ENCODE peak calls at places on chromosomes 11 and 22, in ten cellular contexts. O is AG10803, U is H7, G is fibroblast of lung, Q is adrenal gland, B is kidney epithelial cell, F is GM06990, M is right lobe of liver, J is endothelial cell of umbilical vein, Y is cardiac muscle cell. R is an unnamed sample.

GRCh38 chr11:18383388-18384156 is 10.8 kb upstream of the LDHA start:
- DNase-seq in O (peak; percentile 99), F (peak; percentile 66), G (peak; percentile 98), M (peak; percentile 67), Q (peak; percentile 96), Y (peak; percentile 69), B (peak; percentile 98), J (peak; percentile 71), U (peak; percentile 25), R (peak; percentile 99)

GRCh38 chr11:114280696-114281095 is 15.5 kb upstream of the NNMT start:
- DNase-seq in O (peak; percentile 96), Q (peak; percentile 53), B (peak; percentile 57), M (peak; percentile 83), J (peak; percentile 90), G (peak; percentile 90), U (peak; percentile 86), Y (peak; percentile 84), F (no peak), R (peak; percentile 65)

GRCh38 chr11:124868322-124869274 is 3.4 kb downstream of the ROBO3 start:
- DNase-seq in Y (no peak), Q (no peak), O (no peak), B (no peak), G (no peak), J (no peak), M (peak; percentile 51), F (no peak), U (peak; percentile 71), R (no peak)

GRCh38 chr22:23055448-23056179 is 14.7 kb upstream of the GNAZ start:
- DNase-seq in F (no peak), J (no peak), M (no peak), Q (no peak), Y (no peak), O (no peak), G (no peak), U (peak; percentile 4), B (no peak), R (no peak)

GRCh38 chr11:61654397-61654829 is 25.8 kb upstream of the DAGLA start:
- DNase-seq in O (no peak), M (no peak), J (no peak), U (peak; percentile 45), G (no peak), B (no peak), Y (no peak), F (no peak), Q (peak; percentile 61), R (no peak)

GRCh38 chr22:41862530-41863266 is 29.8 kb downstream of the SREBF2 start:
- DNase-seq in J (no peak), M (no peak), Q (no peak), G (peak; percentile 51), O (peak; percentile 12), F (peak; percentile 72), U (no peak), B (no peak), Y (peak; percentile 21), R (no peak)

GRCh38 chr11:120890921-120891320 is 133.0 kb upstream of the TBCEL start:
- DNase-seq in Y (no peak), U (no peak), J (no peak), G (no peak), O (no peak), M (no peak), B (no peak), F (no peak), Q (no peak), R (no peak)

GRCh38 chr11:95512682-95513081 is 276.9 kb downstream of the FAM76B start:
- DNase-seq in J (peak; percentile 41), F (no peak), G (peak; percentile 90), O (peak; percentile 94), B (no peak), Q (peak; percentile 89), M (peak; percentile 52), U (no peak), Y (no peak), R (peak; percentile 93)

GRCh38 chr11:44574620-44575287 is 9.3 kb downstream of the CD82 start:
- DNase-seq in G (peak; percentile 98), F (no peak), Q (no peak), J (no peak), O (peak; percentile 98), U (peak; percentile 23), B (peak; percentile 91), M (peak; percentile 20), Y (no peak), R (peak; percentile 92)

GRCh38 chr22:26359156-26359555 is 69.9 kb upstream of the ASPHD2 start:
- DNase-seq in G (no peak), O (no peak), J (no peak), Q (no peak), F (no peak), U (no peak), M (no peak), B (no peak), Y (no peak), R (no peak)

GRCh38 chr11:37089439-37089838 is 491.4 kb upstream of the RAG2 start:
- DNase-seq in M (no peak), Y (no peak), J (no peak), O (no peak), G (no peak), F (no peak), B (no peak), U (no peak), Q (no peak), R (no peak)

GRCh38 chr11:130600616-130601015 is 152.2 kb downstream of the ADAMTS15 start:
- DNase-seq in G (no peak), U (no peak), Q (no peak), J (no peak), F (no peak), M (no peak), O (no peak), Y (no peak), B (no peak), R (no peak)
- H3K4me3 ChIP-seq in G (no peak overlapping the region), U (no peak overlapping the region), Q (no peak overlapping the region), J (no peak overlapping the region), F (no peak overlapping the region), M (no peak overlapping the region), O (no peak overlapping the region), Y (no peak overlapping the region), B (no peak overlapping the region), R (no peak overlapping the region)

GRCh38 chr22:29205598-29206371 is at the start of gene EMID1:
- DNase-seq in U (peak; percentile 93), J (peak; percentile 10), B (no peak), F (peak; percentile 67), O (no peak), Q (peak; percentile 60), Y (peak; percentile 76), M (no peak), G (peak; percentile 35), R (no peak)
- H3K4me3 ChIP-seq in U (peak within 1 kb of the TSS; percentile 74), J (no peak within 1 kb of the TSS), B (peak within 1 kb of the TSS; percentile 48), F (peak within 1 kb of the TSS; percentile 91), O (peak within 1 kb of the TSS; percentile 43), Q (peak within 1 kb of the TSS; percentile 27), Y (peak within 1 kb of the TSS; percentile 48), M (peak within 1 kb of the TSS; percentile 53), G (peak within 1 kb of the TSS; percentile 5), R (peak within 1 kb of the TSS; percentile 56)

GRCh38 chr11:27722117-27722844 is 22.0 kb upstream of the BDNF start:
- DNase-seq in Y (peak; percentile 35), F (no peak), G (peak; percentile 65), Q (peak; percentile 5), M (no peak), U (peak; percentile 81), J (peak; percentile 26), B (no peak), O (peak; percentile 43), R (no peak)
- H3K4me3 ChIP-seq in Y (peak overlapping the region; percentile 39), F (peak overlapping the region; percentile 26), G (peak overlapping the region; percentile 48), Q (no peak overlapping the region), M (peak overlapping the region; percentile 16), U (peak overlapping the region; percentile 66), J (peak overlapping the region; percentile 15), B (peak overlapping the region; percentile 59), O (peak overlapping the region; percentile 74), R (peak overlapping the region; percentile 62)

DNA sequence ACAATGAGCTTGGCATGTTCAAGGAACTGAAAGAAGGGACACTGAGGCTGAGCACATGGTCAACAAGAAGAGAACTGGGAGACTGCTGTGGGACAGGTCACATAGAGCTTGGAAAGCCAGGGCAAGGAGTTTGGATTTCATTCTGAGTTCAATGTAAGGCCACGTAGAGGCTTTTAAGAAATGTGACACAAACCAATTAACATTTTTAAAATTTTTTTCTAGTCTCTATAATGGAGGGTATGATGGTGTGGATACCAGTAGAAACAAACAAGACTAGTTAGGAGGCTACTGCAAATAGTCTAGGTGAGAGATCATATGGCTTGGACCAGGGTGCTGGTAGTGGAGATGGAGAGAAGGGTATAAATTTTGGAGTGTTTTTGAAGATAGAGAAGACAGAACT is 56.7 kb downstream of the RAB30 start:
- DNase-seq in Y (no peak), G (no peak), F (no peak), U (no peak), B (no peak), O (no peak), J (no peak), Q (no peak), M (no peak), R (no peak)
- H3K4me3 ChIP-seq in Y (no peak overlapping the region), G (no peak overlapping the region), F (no peak overlapping the region), U (no peak overlapping the region), B (no peak overlapping the region), O (no peak overlapping the region), J (no peak overlapping the region), Q (no peak overlapping the region), M (no peak overlapping the region), R (no peak overlapping the region)

GRCh38 chr11:108122166-108122628 is 830 bp downstream of the ACAT1 start:
- DNase-seq in F (no peak), Y (no peak), B (no peak), G (peak; percentile 33), M (no peak), J (no peak), U (peak; percentile 20), O (peak; percentile 25), Q (peak; percentile 64), R (no peak)
- H3K4me3 ChIP-seq in F (peak overlapping the region; percentile 86), Y (peak overlapping the region; percentile 44), B (peak overlapping the region; percentile 71), G (peak overlapping the region; percentile 77), M (peak overlapping the region; percentile 91), J (peak overlapping the region; percentile 58), U (peak overlapping the region; percentile 84), O (peak overlapping the region; percentile 67), Q (no peak overlapping the region), R (peak overlapping the region; percentile 84)